ENCODE peak calls at places on chromosomes 13 and 19, in six cellular contexts. W is hepatocyte, B is neural progenitor cell, J is HCT116, R is MM.1S, G is GM23248. A is an unnamed sample.

GRCh38 chr13:50085063-50085462 is 69.8 kb downstream of the KCNRG start:
- DNase-seq in W (peak; percentile 72), B (peak; percentile 59), G (peak; percentile 75), R (no peak), J (no peak), A (peak; percentile 78)

GRCh38 chr19:51354742-51355148 is 11.4 kb downstream of the ETFB start:
- DNase-seq in W (peak; percentile 79), J (no peak), G (no peak), R (no peak), B (peak; percentile 94), A (peak; percentile 81)

GRCh38 chr19:46654621-46655152 is 6.3 kb downstream of the DACT3 start:
- DNase-seq in R (no peak), J (no peak), W (no peak), B (peak; percentile 70), G (no peak), A (peak; percentile 54)

GRCh38 chr19:54162241-54162805 is 2.8 kb upstream of the LENG1 start:
- DNase-seq in J (peak; percentile 65), W (peak; percentile 91), G (peak; percentile 87), R (peak; percentile 68), B (peak; percentile 83), A (peak; percentile 90)

GRCh38 chr13:63026285-63026797 is 1610.7 kb upstream of the PCDH20 start:
- DNase-seq in J (no peak), W (no peak), R (no peak), B (peak; percentile 39), G (no peak), A (no peak)

GRCh38 chr19:44576843-44577565 is 36.4 kb upstream of the IGSF23 start:
- DNase-seq in W (peak; percentile 84), G (peak; percentile 58), R (peak; percentile 70), J (peak; percentile 39), B (peak; percentile 58), A (peak; percentile 84)

GRCh38 chr13:110416131-110416584 is 109.1 kb downstream of the COL4A2 start:
- DNase-seq in B (no peak), G (peak; percentile 74), J (no peak), R (no peak), W (no peak), A (no peak)

GRCh38 chr19:51078104-51078503 is 4.6 kb downstream of the KLK14 start:
- DNase-seq in R (no peak), G (no peak), B (no peak), W (no peak), J (no peak), A (no peak)

GRCh38 chr19:18745931-18746330 is 45.2 kb downstream of the COMP start:
- DNase-seq in W (no peak), B (no peak), J (no peak), G (no peak), R (no peak), A (no peak)
- TF ChIP-seq EZH2phosphoT487 in W (no peak), B (no peak), J (no peak), G (no peak), R (no peak), A (no peak)

GRCh38 chr19:48403606-48404005 is 10.1 kb downstream of the GRIN2D start:
- DNase-seq in B (peak; percentile 80), G (peak; percentile 65), J (no peak), R (peak; percentile 62), W (peak; percentile 70), A (peak; percentile 93)
- TF ChIP-seq EZH2phosphoT487 in B (no peak), G (no peak), J (no peak), R (no peak), W (no peak), A (no peak)

GRCh38 chr19:1936430-1936829 is 4.5 kb upstream of the CSNK1G2 start:
- DNase-seq in W (no peak), J (no peak), R (no peak), G (no peak), B (no peak), A (no peak)

GRCh38 chr19:1933245-1933644 is 7.7 kb upstream of the CSNK1G2 start:
- DNase-seq in J (no peak), G (no peak), W (no peak), R (no peak), B (no peak), A (no peak)

GRCh38 chr19:1933942-1934341 is 7.0 kb upstream of the CSNK1G2 start:
- DNase-seq in B (no peak), J (no peak), R (no peak), W (no peak), G (no peak), A (no peak)

GRCh38 chr19:1936916-1937610 is 3.9 kb upstream of the CSNK1G2 start:
- DNase-seq in R (no peak), G (no peak), B (no peak), W (no peak), J (no peak), A (no peak)

GRCh38 chr19:1935484-1936208 is 5.3 kb upstream of the CSNK1G2 start:
- DNase-seq in B (no peak), W (no peak), G (peak; percentile 27), J (peak; percentile 68), R (peak; percentile 15), A (peak; percentile 63)
- TF ChIP-seq EZH2phosphoT487 in B (no peak), W (no peak), G (no peak), J (no peak), R (no peak), A (no peak)

DNA sequence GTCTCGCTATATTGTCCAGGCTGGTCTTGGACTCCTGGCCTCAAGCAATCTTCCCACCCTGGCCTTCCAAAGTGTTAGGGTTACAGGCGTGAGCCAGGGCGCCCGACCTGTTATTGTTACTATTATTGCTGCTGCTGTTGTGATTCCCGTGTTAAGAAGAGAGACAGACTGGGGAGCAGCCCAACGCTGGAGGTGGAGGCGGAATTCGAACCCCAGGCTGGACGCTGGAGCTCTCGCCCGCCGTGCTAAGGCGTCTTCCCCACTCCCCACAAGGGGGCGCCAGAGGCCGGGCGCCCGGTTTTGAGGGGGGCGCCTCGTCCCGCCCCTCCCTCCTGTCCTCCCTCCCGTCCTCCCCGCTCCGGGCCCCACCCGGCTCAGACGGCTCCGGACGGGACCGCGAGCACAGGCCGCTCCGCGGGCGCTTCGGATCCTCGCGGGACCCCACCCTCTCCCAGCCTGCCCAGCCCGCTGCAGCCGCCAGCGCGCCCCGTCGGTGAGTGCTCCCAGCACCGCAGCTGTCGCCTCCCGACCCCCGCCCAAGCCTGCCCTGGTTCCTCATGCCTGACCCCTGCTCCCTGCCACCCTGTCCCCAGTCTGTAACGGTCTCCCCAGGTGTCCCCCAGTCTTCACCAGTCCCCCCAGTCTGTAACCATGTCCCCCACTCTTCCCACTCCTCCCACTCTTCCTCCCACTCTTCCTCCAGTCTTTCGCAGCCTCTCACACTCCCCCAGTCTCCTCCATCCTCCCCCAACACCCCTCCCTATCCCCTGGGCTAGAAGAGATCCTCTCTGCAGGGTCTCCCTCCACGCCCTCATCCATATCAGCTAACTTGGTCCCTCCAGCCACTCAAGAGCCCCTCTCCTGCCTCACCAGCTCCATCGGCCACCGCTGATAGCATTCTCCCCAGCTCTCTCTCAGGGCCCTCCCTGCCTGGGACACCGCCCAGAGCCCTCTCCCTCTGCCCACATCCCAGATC is at the start of gene EHD2:
- DNase-seq in W (peak; percentile 86), R (no peak), B (peak; percentile 70), J (no peak), G (peak; percentile 89), A (peak; percentile 78)
- TF ChIP-seq EZH2phosphoT487 in W (no peak), R (no peak), B (no peak), J (no peak), G (no peak), A (no peak)

GRCh38 chr19:12782174-12782423 is 6.7 kb upstream of the HOOK2 start:
- DNase-seq in W (no peak), B (no peak), R (no peak), G (no peak), J (no peak), A (no peak)

GRCh38 chr19:12784394-12784870 is 6.9 kb upstream of the JUNB start:
- DNase-seq in G (peak; percentile 52), B (no peak), J (no peak), W (no peak), R (no peak), A (no peak)

GRCh38 chr19:12782424-12783225 is 7.3 kb upstream of the HOOK2 start:
- DNase-seq in R (peak; percentile 23), W (peak; percentile 89), J (no peak), B (peak; percentile 67), G (peak; percentile 84), A (peak; percentile 55)

GRCh38 chr19:12783849-12784393 is 7.4 kb upstream of the JUNB start:
- DNase-seq in J (no peak), R (no peak), G (no peak), W (peak; percentile 68), B (no peak), A (no peak)

DNA sequence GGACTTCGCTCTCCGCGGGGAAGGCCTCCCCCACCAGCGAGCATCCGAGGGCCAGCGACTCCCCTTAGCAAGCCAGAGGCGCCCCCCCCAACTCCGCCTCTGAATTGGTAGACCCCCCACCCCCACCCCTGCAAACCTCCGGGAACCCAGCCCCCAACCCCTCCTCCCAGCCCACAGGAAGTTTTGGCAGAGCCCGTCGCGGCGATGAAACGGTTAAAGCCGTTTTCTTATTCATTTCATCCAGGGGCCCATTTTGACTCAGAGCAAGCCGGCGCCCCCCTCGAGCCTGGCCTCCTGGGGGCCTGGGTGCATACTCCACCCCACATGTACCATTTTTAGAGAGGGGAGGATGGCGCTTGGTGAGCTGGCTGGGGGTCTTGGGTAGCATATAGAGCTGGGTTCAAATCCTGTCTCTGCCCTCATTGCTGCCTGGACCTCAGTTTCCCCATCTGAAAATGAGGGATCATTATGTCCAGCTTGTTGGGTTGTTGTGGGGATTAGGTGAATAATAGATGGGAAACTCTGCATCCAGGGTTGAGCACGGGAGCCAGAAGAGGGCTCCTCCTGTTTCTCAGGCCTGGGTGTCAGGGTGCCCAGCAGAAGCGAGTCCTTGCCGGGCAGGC is 7.9 kb upstream of the JUNB start:
- DNase-seq in G (peak; percentile 42), R (no peak), J (no peak), B (no peak), W (no peak), A (peak; percentile 64)
- TF ChIP-seq EZH2phosphoT487 in G (no peak), R (no peak), J (no peak), B (no peak), W (no peak), A (no peak)

DNA sequence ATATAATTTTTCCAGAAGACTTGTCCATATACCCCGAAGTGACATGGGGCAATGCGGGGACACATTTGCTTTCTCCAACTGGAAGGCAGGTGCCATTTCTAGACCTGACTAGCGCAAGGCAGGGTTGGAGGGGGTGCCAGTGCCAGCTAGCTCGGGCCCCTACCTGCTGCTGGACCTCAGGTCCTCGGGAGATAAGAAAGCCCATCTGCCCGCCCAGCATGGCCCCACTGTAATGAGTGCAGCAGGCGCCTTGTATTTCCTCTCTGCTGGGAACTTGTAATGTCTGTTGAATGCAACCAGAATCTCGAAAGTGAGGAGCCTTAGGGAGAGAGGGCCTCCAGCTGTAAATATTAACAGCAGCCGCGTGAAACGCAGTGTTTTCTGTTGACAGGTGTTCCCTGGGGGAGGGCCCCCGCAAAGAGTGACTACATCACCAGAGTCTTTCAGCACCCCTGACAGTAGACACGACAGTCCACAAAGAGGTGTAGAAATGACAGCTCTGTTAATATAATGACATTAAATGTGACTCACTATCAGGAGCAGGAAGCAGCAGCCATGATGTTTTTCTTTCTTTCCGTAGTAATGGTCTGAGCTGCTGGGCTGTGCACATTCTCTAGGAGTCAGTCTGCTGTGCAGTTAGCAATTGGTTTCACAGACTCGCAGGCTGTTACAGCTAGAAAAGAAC is 58.8 kb upstream of the WASF3 start:
- DNase-seq in J (no peak), B (no peak), G (peak; percentile 61), R (no peak), W (no peak), A (no peak)
- TF ChIP-seq EZH2phosphoT487 in J (no peak), B (no peak), G (no peak), R (no peak), W (no peak), A (no peak)

A was measured in GM23338.